ENCODE peak calls at places on chromosomes 16 and 17, in four cellular contexts. G is heart left ventricle, W is pancreas, F is psoas muscle. N is an unnamed sample.

GRCh38 chr17:34178047-34178446 is 77.0 kb upstream of the CCL2 start:
- DNase-seq in G (no peak), W (no peak), F (no peak), N (no peak)

GRCh38 chr17:2598166-2598565 is 4.7 kb downstream of the PAFAH1B1 start:
- DNase-seq in G (no peak), W (no peak), F (no peak), N (no peak)

GRCh38 chr17:45782889-45783592 is 1.1 kb upstream of the CRHR1 start:
- DNase-seq in G (no peak), W (no peak), F (peak; percentile 68), N (no peak)

GRCh38 chr16:69276143-69277115 is 34.7 kb upstream of the VPS4A start:
- DNase-seq in G (peak; percentile 45), W (no peak), F (peak; percentile 80), N (peak; percentile 51)

GRCh38 chr17:4369557-4370230 is 3.2 kb upstream of the UBE2G1 start:
- DNase-seq in G (no peak), W (no peak), F (no peak), N (no peak)

GRCh38 chr16:7405166-7405565 is 72.5 kb downstream of the RBFOX1 start:
- DNase-seq in G (peak; percentile 47), W (peak; percentile 48), F (peak; percentile 79), N (peak; percentile 49)

GRCh38 chr17:78665952-78666920 is 89.0 kb upstream of the DNAH17 start:
- DNase-seq in G (peak; percentile 63), W (no peak), F (no peak), N (no peak)

GRCh38 chr16:30395992-30396560 is 856 bp downstream of the ZNF48 start:
- DNase-seq in G (no peak), W (no peak), F (no peak), N (no peak)

GRCh38 chr17:80780381-80781187 is 211.1 kb upstream of the CHMP6 start:
- DNase-seq in G (no peak), W (no peak), F (no peak), N (no peak)

GRCh38 chr16:30728321-30728720 is 19.9 kb upstream of the PHKG2 start:
- DNase-seq in G (no peak), W (no peak), F (no peak), N (no peak)

GRCh38 chr17:7915611-7916382 is at the start of gene RNF227:
- DNase-seq in G (peak; percentile 92), W (peak; percentile 95), F (peak; percentile 95), N (peak; percentile 91)

GRCh38 chr17:34319087-34319486 is at the start of gene CCL8:
- DNase-seq in G (peak; percentile 44), W (no peak), F (no peak), N (no peak)

GRCh38 chr16:30992931-30993816 is 8.2 kb downstream of the HSD3B7 start:
- DNase-seq in G (no peak), W (no peak), F (no peak), N (no peak)

GRCh38 chr17:81923302-81924260 is 4.0 kb downstream of the MAFG start:
- DNase-seq in G (peak; percentile 67), W (peak; percentile 84), F (peak; percentile 89), N (peak; percentile 66)

GRCh38 chr17:73536700-73537680 is 107.3 kb downstream of the SDK2 start:
- DNase-seq in G (no peak), W (no peak), F (no peak), N (no peak)

GRCh38 chr17:48693178-48693577 is 29.1 kb downstream of the PRAC1 start:
- DNase-seq in G (no peak), W (no peak), F (no peak), N (no peak)

GRCh38 chr17:81710514-81711308 is 1.4 kb upstream of the SLC25A10 start:
- DNase-seq in G (no peak), W (peak; percentile 80), F (no peak), N (no peak)

GRCh38 chr16:4908854-4909401 is 28.0 kb downstream of the PPL start:
- DNase-seq in G (no peak), W (no peak), F (no peak), N (no peak)

GRCh38 chr16:4910828-4911227 is 26.1 kb downstream of the PPL start:
- DNase-seq in G (no peak), W (no peak), F (no peak), N (no peak)

GRCh38 chr16:4911831-4912422 is 25.0 kb downstream of the PPL start:
- DNase-seq in G (no peak), W (no peak), F (no peak), N (no peak)

GRCh38 chr16:4913130-4913773 is 23.7 kb downstream of the PPL start:
- DNase-seq in G (no peak), W (no peak), F (no peak), N (no peak)

DNA sequence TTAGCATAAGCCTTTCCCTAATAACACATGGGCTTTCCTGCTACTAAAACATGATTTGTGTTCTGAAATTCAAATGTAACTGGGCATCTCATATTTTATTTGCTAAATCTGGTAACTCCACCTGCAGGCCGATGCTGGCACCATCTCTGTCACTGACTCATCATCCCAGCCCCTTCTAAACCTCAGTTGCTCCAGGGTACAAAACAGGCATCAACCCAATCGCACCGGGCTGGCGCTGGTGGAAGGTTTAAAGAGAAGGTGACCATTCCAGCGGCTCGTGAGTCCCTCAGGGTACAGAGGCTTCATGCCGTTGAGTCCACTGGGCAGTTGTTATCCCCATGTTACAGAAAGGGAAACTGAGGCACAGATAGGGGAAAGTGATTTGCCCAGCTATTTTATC is 27.1 kb downstream of the PPL start:
- DNase-seq in G (no peak), W (no peak), F (no peak), N (no peak)
- H3K4me1 ChIP-seq in G (no peaks in the 10 kb centered on the region), W (no peaks in the 10 kb centered on the region), F (no peaks in the 10 kb centered on the region), N (no peaks in the 10 kb centered on the region)

GRCh38 chr17:69417545-69418483 is 3.3 kb downstream of the MAP2K6 start:
- DNase-seq in G (no peak), W (no peak), F (no peak), N (no peak)
- H3K27ac ChIP-seq in G (no peak overlapping the region), W (no peak overlapping the region), F (peak overlapping the region; percentile 84), N (no peak overlapping the region)

GRCh38 chr17:41868568-41868967 is 3.3 kb upstream of the KLHL11 start:
- DNase-seq in G (no peak), W (no peak), F (no peak), N (no peak)

GRCh38 chr17:41864498-41864836 is 756 bp downstream of the KLHL11 start:
- DNase-seq in G (no peak), W (no peak), F (no peak), N (no peak)

GRCh38 chr17:41863074-41863843 is 2.0 kb downstream of the KLHL11 start:
- DNase-seq in G (no peak), W (no peak), F (no peak), N (no peak)

GRCh38 chr17:41865596-41865893 is 322 bp upstream of the KLHL11 start:
- DNase-seq in G (no peak), W (no peak), F (no peak), N (no peak)

GRCh38 chr17:41864837-41865595 is at the start of gene KLHL11:
- DNase-seq in G (peak; percentile 89), W (peak; percentile 94), F (peak; percentile 94), N (peak; percentile 87)
- TF ChIP-seq CTCF in G (no peak), W (no peak), F (no peak), N (peak; percentile 11)

DNA sequence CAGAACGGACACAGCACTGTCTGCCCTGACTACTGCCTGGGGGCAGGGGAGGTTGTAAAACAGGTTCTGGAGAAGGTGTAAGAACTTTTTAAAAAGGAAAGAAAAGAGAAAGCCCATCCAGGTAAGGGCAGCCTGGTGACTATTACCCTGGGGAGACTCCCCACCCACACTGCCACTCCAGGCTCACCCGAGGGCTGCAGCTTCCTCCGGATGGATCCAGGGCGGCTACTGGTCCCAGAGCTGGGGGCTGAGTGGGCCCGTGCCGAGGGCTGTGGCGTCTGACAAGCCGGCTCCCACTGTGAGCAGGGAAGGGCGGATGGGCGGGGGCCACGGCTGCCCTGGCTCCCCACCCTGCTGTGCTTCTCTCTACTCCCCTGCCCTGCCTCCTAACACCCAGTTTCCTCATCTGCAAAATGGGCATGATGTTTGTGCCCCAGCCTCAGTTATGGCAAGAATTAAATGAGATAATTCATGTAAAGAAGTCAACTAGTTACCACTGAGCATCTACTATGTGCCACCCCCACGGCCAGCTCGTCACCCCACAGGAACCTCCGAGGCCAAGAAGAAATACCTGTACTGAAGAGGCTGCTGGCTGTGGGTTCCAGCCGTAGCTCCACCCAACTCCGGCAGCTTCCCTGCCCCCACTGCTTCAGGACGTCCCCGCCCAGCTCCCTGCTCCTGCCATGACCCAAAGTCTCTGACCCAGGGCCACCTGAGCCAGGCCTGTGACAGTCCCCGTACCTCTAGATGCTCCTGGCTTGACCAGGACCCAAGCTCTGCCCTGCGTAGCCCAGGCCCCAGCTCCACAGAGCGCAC is 24.2 kb downstream of the KATNB1 start:
- DNase-seq in G (no peak), W (peak; percentile 72), F (peak; percentile 47), N (no peak)
- H3K4me1 ChIP-seq in G (peaks cover 18% of the 10 kb centered on the region), W (no peaks in the 10 kb centered on the region), F (peaks cover 5% of the 10 kb centered on the region), N (peaks cover 15% of the 10 kb centered on the region)

GRCh38 chr17:55567240-55568216 is 56.3 kb upstream of the SMIM36 start:
- DNase-seq in G (peak; percentile 24), W (no peak), F (peak; percentile 77), N (peak; percentile 63)

GRCh38 chr17:55561973-55562495 is 50.8 kb upstream of the SMIM36 start:
- DNase-seq in G (no peak), W (no peak), F (no peak), N (no peak)

GRCh38 chr17:55561316-55561972 is 50.2 kb upstream of the SMIM36 start:
- DNase-seq in G (no peak), W (no peak), F (no peak), N (no peak)

GRCh38 chr17:55563363-55563762 is 52.1 kb upstream of the SMIM36 start:
- DNase-seq in G (no peak), W (no peak), F (no peak), N (no peak)

DNA sequence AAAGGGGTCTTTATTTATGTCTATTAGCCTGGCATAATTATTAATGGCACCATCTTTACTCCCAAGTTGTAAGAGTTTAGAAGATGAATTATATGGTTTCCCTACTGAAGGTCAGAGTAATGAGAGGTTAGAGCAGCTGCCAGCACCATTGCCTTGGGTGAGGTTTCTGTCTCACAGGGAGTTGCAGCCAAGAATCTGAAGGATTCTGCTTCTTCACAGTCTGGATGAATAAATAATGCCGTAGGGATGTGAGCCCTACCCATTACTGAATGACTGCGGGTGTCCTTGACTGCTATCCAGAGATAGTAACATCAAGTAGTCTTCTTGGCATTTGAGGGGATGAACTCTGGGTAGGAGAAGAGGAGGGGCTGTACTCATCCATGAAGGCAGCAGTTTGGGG is 52.8 kb upstream of the SMIM36 start:
- DNase-seq in G (no peak), W (no peak), F (no peak), N (no peak)
- H3K27ac ChIP-seq in G (no peak overlapping the region), W (no peak overlapping the region), F (no peak overlapping the region), N (no peak overlapping the region)

GRCh38 chr17:71759422-71760060 is 361.3 kb upstream of the SOX9 start:
- DNase-seq in G (no peak), W (no peak), F (no peak), N (no peak)

GRCh38 chr17:71762526-71762925 is 358.3 kb upstream of the SOX9 start:
- DNase-seq in G (no peak), W (no peak), F (no peak), N (no peak)

GRCh38 chr17:71760062-71760720 is 360.6 kb upstream of the SOX9 start:
- DNase-seq in G (no peak), W (no peak), F (no peak), N (no peak)

GRCh38 chr17:71765437-71765836 is 355.4 kb upstream of the SOX9 start:
- DNase-seq in G (no peak), W (no peak), F (no peak), N (no peak)

GRCh38 chr17:71764507-71764906 is 356.3 kb upstream of the SOX9 start:
- DNase-seq in G (no peak), W (no peak), F (peak; percentile 48), N (no peak)
- TF ChIP-seq CTCF in G (no peak), W (peak; percentile 11), F (peak; percentile 24), N (peak; percentile 32)

N was measured in heart right ventricle.